ENCODE peak calls at places on chromosomes 3 and 15, in eight cellular contexts. One of them, this sample, is unnamed.

GRCh38 chr15:38623744-38624143 is 59.1 kb upstream of the RASGRP1 start:
- DNase-seq in Ammon's horn: no peak
- DNase-seq in activated naive CD8-positive, alpha-beta T cell treated with anti-CD3 and anti-CD28 coated beads, Interleukin-2, amount 10 ng/mL, durations not matched to agents 7 days and 5 days: no peak
- DNase-seq in endothelial cell: no peak
- DNase-seq in head of caudate nucleus: no peak
- DNase-seq in MM.1S: no peak
- DNase-seq in nephron progenitor cell: no peak
- DNase-seq in fibroblast of the aortic adventitia: peak; percentile 10
- DNase-seq in this sample: no peak

GRCh38 chr3:49265987-49266386 is 11.0 kb downstream of the C3orf62 start:
- DNase-seq in Ammon's horn: no peak
- DNase-seq in activated naive CD8-positive, alpha-beta T cell treated with anti-CD3 and anti-CD28 coated beads, Interleukin-2, amount 10 ng/mL, durations not matched to agents 7 days and 5 days: no peak
- DNase-seq in endothelial cell: no peak
- DNase-seq in head of caudate nucleus: no peak
- DNase-seq in MM.1S: no peak
- DNase-seq in nephron progenitor cell: no peak
- DNase-seq in fibroblast of the aortic adventitia: no peak
- DNase-seq in this sample: no peak

GRCh38 chr3:62049033-62049432 is 324.3 kb downstream of the FEZF2 start:
- DNase-seq in Ammon's horn: no peak
- DNase-seq in activated naive CD8-positive, alpha-beta T cell treated with anti-CD3 and anti-CD28 coated beads, Interleukin-2, amount 10 ng/mL, durations not matched to agents 7 days and 5 days: no peak
- DNase-seq in endothelial cell: no peak
- DNase-seq in head of caudate nucleus: no peak
- DNase-seq in MM.1S: no peak
- DNase-seq in nephron progenitor cell: no peak
- DNase-seq in fibroblast of the aortic adventitia: no peak
- DNase-seq in this sample: no peak

GRCh38 chr3:130950641-130951040 is 56.8 kb downstream of the ATP2C1 start:
- DNase-seq in Ammon's horn: no peak
- DNase-seq in activated naive CD8-positive, alpha-beta T cell treated with anti-CD3 and anti-CD28 coated beads, Interleukin-2, amount 10 ng/mL, durations not matched to agents 7 days and 5 days: no peak
- DNase-seq in endothelial cell: no peak
- DNase-seq in head of caudate nucleus: no peak
- DNase-seq in MM.1S: no peak
- DNase-seq in nephron progenitor cell: no peak
- DNase-seq in fibroblast of the aortic adventitia: peak; percentile 66
- DNase-seq in this sample: no peak

GRCh38 chr15:44193651-44194396 is 1.2 kb downstream of the FRMD5 start:
- DNase-seq in Ammon's horn: peak; percentile 75
- DNase-seq in activated naive CD8-positive, alpha-beta T cell treated with anti-CD3 and anti-CD28 coated beads, Interleukin-2, amount 10 ng/mL, durations not matched to agents 7 days and 5 days: no peak
- DNase-seq in endothelial cell: peak; percentile 7
- DNase-seq in head of caudate nucleus: peak; percentile 40
- DNase-seq in MM.1S: peak; percentile 67
- DNase-seq in nephron progenitor cell: peak; percentile 18
- DNase-seq in fibroblast of the aortic adventitia: peak; percentile 65
- DNase-seq in this sample: no peak

GRCh38 chr15:83873966-83874365 is 220.0 kb downstream of the ADAMTSL3 start:
- DNase-seq in Ammon's horn: no peak
- DNase-seq in activated naive CD8-positive, alpha-beta T cell treated with anti-CD3 and anti-CD28 coated beads, Interleukin-2, amount 10 ng/mL, durations not matched to agents 7 days and 5 days: no peak
- DNase-seq in endothelial cell: no peak
- DNase-seq in head of caudate nucleus: no peak
- DNase-seq in MM.1S: no peak
- DNase-seq in nephron progenitor cell: no peak
- DNase-seq in fibroblast of the aortic adventitia: peak; percentile 40
- DNase-seq in this sample: no peak

GRCh38 chr3:147903037-147903436 is 493.9 kb downstream of the ZIC1 start:
- DNase-seq in Ammon's horn: no peak
- DNase-seq in activated naive CD8-positive, alpha-beta T cell treated with anti-CD3 and anti-CD28 coated beads, Interleukin-2, amount 10 ng/mL, durations not matched to agents 7 days and 5 days: no peak
- DNase-seq in endothelial cell: peak; percentile 4
- DNase-seq in head of caudate nucleus: no peak
- DNase-seq in MM.1S: no peak
- DNase-seq in nephron progenitor cell: no peak
- DNase-seq in fibroblast of the aortic adventitia: no peak
- DNase-seq in this sample: no peak

GRCh38 chr15:40770147-40770721 is 454 bp downstream of the C15orf62 start:
- DNase-seq in Ammon's horn: no peak
- DNase-seq in activated naive CD8-positive, alpha-beta T cell treated with anti-CD3 and anti-CD28 coated beads, Interleukin-2, amount 10 ng/mL, durations not matched to agents 7 days and 5 days: no peak
- DNase-seq in endothelial cell: no peak
- DNase-seq in head of caudate nucleus: no peak
- DNase-seq in MM.1S: no peak
- DNase-seq in nephron progenitor cell: no peak
- DNase-seq in fibroblast of the aortic adventitia: no peak
- DNase-seq in this sample: no peak